ENCODE peak calls at places on chromosome X, in eight cellular contexts. T is A549; P is upper lobe of right lung; N is right atrium auricular region; J is cardiac muscle cell; E is GM23338; D is HL-60; M is CD8-positive, alpha-beta memory T cell. U is an unnamed sample.
A peak's percentile ranks its signal among the peaks of the same experiment; 100 is the strongest.

GRCh38 chrX:45697591-45697990 is 496.9 kb upstream of the DIPK2B start:
- DNase-seq in J (peak; percentile 77), M (no peak), N (no peak), P (no peak), T (peak; percentile 8), E (no peak), D (no peak), U (peak; percentile 45)

GRCh38 chrX:13087322-13088154 is 43.1 kb upstream of the FAM9C start:
- DNase-seq in D (peak; percentile 93), E (no peak), T (peak; percentile 39), P (no peak), N (no peak), J (peak; percentile 55), M (peak; percentile 90), U (no peak)

GRCh38 chrX:120753413-120754251 is 122.0 kb downstream of the CT47B1 start:
- DNase-seq in M (no peak), T (no peak), N (no peak), D (no peak), E (no peak), P (no peak), J (no peak), U (no peak)

GRCh38 chrX:55135171-55135570 is 46.4 kb downstream of the PAGE2 start:
- DNase-seq in P (no peak), M (peak; percentile 15), N (no peak), T (peak; percentile 45), J (peak; percentile 69), D (no peak), E (peak; percentile 20), U (no peak)

GRCh38 chrX:30327762-30328161 is 18.6 kb upstream of the NR0B1 start:
- DNase-seq in T (no peak), E (peak; percentile 9), P (no peak), D (no peak), M (no peak), N (no peak), J (no peak), U (no peak)

GRCh38 chrX:73765776-73766465 is 202.9 kb downstream of the CHIC1 start:
- DNase-seq in J (no peak), N (no peak), M (no peak), E (no peak), T (no peak), D (no peak), P (no peak), U (no peak)

GRCh38 chrX:9942086-9942485 is 25.1 kb upstream of the CLDN34 start:
- DNase-seq in M (peak; percentile 12), N (no peak), P (no peak), D (peak; percentile 77), E (no peak), J (no peak), T (no peak), U (no peak)

GRCh38 chrX:39008554-39008953 is 207.3 kb downstream of the MID1IP1 start:
- DNase-seq in D (peak; percentile 80), J (no peak), T (no peak), E (no peak), P (no peak), M (no peak), N (no peak), U (no peak)

GRCh38 chrX:24925430-24925829 is 90.3 kb downstream of the ARX start:
- DNase-seq in N (no peak), M (no peak), D (no peak), E (no peak), T (no peak), J (peak; percentile 1), P (no peak), U (no peak)

GRCh38 chrX:10356979-10357378 is 200.2 kb downstream of the CLCN4 start:
- DNase-seq in M (no peak), T (no peak), D (no peak), P (no peak), J (peak; percentile 2), E (no peak), N (no peak), U (no peak)

GRCh38 chrX:9352683-9353430 is 112.0 kb upstream of the TBL1X start:
- DNase-seq in J (peak; percentile 80), T (peak; percentile 5), D (peak; percentile 88), N (peak; percentile 66), M (peak; percentile 23), P (no peak), E (no peak), U (no peak)

GRCh38 chrX:96436105-96436504 is 248.5 kb upstream of the DIAPH2 start:
- DNase-seq in E (no peak), J (peak; percentile 48), M (no peak), P (no peak), N (no peak), T (peak; percentile 16), D (no peak), U (peak; percentile 7)

GRCh38 chrX:113384628-113385027 is 544.0 kb upstream of the AMOT start:
- DNase-seq in D (no peak), N (no peak), M (no peak), T (no peak), P (no peak), E (no peak), J (peak; percentile 87), U (no peak)

GRCh38 chrX:16604300-16604699 is 45.7 kb upstream of the S100G start:
- DNase-seq in N (no peak), E (no peak), D (no peak), P (no peak), T (no peak), J (peak; percentile 27), M (no peak), U (no peak)

GRCh38 chrX:45788315-45788714 is 587.6 kb upstream of the DIPK2B start:
- DNase-seq in D (no peak), P (no peak), E (no peak), T (no peak), M (no peak), J (peak; percentile 37), N (no peak), U (no peak)

GRCh38 chrX:124719060-124719459 is 372.7 kb downstream of the SH2D1A start:
- DNase-seq in T (no peak), D (no peak), N (no peak), E (no peak), J (no peak), M (no peak), P (no peak), U (no peak)

GRCh38 chrX:123878177-123878576 is 18.3 kb downstream of the XIAP start:
- DNase-seq in J (peak; percentile 32), E (no peak), T (no peak), N (no peak), M (peak; percentile 21), P (no peak), D (peak; percentile 25), U (no peak)

GRCh38 chrX:108020631-108021030 is 24.2 kb upstream of the VSIG1 start:
- DNase-seq in M (peak; percentile 27), D (no peak), P (no peak), E (peak; percentile 50), T (peak; percentile 46), J (peak; percentile 25), N (no peak), U (no peak)

GRCh38 chrX:16436348-16437188 is 213.4 kb upstream of the S100G start:
- DNase-seq in T (peak; percentile 70), J (peak; percentile 74), M (peak; percentile 42), E (peak; percentile 79), P (peak; percentile 58), D (peak; percentile 61), N (peak; percentile 85), U (no peak)

GRCh38 chrX:147072747-147073146 is 258.2 kb upstream of the CXorf51A start:
- DNase-seq in E (no peak), P (no peak), N (no peak), M (no peak), T (no peak), J (no peak), D (peak; percentile 48), U (no peak)

DNA sequence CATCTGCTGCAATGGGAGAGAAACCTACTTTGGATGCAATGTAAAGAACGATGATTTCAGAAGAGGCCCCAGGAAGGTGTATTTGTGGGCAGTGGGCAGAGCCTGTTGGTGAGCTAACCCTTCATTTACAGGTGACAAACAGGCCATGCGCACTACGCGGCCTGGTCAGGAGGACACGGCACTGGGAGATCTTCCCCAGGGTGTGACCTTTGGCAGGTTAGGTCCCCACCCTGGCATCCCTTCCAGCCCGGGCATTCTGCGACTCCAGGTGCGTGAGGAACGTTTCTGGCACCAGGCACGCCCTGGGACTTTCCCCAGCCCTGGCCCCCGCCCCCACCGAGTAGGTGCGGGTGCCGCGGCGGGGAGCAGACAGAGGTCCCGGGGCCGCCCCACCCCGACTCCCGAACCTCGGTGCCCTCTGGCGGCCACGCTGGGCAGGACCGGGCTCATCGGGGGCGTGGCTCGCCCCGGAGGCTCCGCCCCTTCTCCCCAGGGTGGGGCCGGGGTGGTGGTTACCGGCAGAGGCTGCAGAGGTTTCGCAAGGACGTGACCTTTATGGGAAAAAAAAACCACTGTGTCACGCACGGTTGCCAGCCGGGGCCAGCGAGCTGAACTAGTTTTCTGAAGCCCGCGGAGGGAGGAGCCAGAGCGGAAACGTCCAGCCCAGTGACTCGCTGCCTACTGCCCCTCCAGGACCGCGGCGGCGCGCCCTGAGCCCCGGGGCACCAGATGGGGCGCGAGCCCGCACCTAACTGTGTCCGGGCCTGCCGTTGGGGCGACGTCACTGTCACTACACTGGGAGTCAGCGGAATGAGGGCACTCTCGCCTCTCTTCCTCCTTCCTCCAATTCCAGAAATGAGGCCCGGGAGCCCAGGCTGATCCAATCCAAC is 5.0 kb upstream of the NYX start:
- DNase-seq in E (peak; percentile 62), N (peak; percentile 90), P (peak; percentile 93), J (peak; percentile 91), D (peak; percentile 87), M (peak; percentile 87), T (peak; percentile 94), U (no peak)
- H3K4me3 ChIP-seq in E (peak overlapping the region; percentile 55), N (peak overlapping the region; percentile 11), P (peak overlapping the region; percentile 30), J (peak overlapping the region; percentile 15), D (peak overlapping the region; percentile 33), M (peak overlapping the region; percentile 53), T (peak overlapping the region; percentile 36), U (peak overlapping the region; percentile 37)

GRCh38 chrX:18428006-18428405 is 2.6 kb downstream of the CDKL5 start:
- DNase-seq in M (no peak), N (no peak), E (peak; percentile 11), J (peak; percentile 1), P (no peak), D (no peak), T (no peak), U (no peak)
- H3K4me3 ChIP-seq in M (no peak overlapping the region), N (no peak overlapping the region), E (peak overlapping the region; percentile 70), J (no peak overlapping the region), P (no peak overlapping the region), D (no peak overlapping the region), T (no peak overlapping the region), U (no peak overlapping the region)

GRCh38 chrX:154734101-154734781 is 16.6 kb downstream of the GAB3 start:
- DNase-seq in D (peak; percentile 87), M (peak; percentile 57), J (peak; percentile 84), P (peak; percentile 66), E (no peak), N (no peak), T (peak; percentile 19), U (no peak)
- H3K4me3 ChIP-seq in D (no peak overlapping the region), M (peak overlapping the region; percentile 43), J (no peak overlapping the region), P (no peak overlapping the region), E (no peak overlapping the region), N (no peak overlapping the region), T (no peak overlapping the region), U (peak overlapping the region; percentile 5)

GRCh38 chrX:361231-362145 is 25.2 kb downstream of the PPP2R3B start:
- DNase-seq in E (no peak), J (no peak), T (no peak), D (no peak), N (no peak), P (peak; percentile 51), M (no peak), U (no peak)
- H3K4me3 ChIP-seq in E (no peak overlapping the region), J (no peak overlapping the region), T (no peak overlapping the region), D (no peak overlapping the region), N (no peak overlapping the region), P (no peak overlapping the region), M (no peak overlapping the region), U (no peak overlapping the region)